ENCODE peak calls at places on chromosomes 1 and 21, in five cellular contexts. N is caudate nucleus, T is tibial artery, P is COR-L47, U is HL-60. B is an unnamed sample.

GRCh38 chr1:157700305-157700704 is 264 bp downstream of the FCRL3 start:
- DNase-seq in P (no peak), N (no peak), T (no peak), U (no peak), B (no peak)

GRCh38 chr1:9235123-9235513 is 544 bp downstream of the H6PD start:
- DNase-seq in N (no peak), U (no peak), P (peak), T (no peak), B (no peak)

GRCh38 chr1:67680486-67680885 is 4.5 kb upstream of the GADD45A start:
- DNase-seq in P (no peak), U (no peak), T (no peak), N (no peak), B (no peak)

GRCh38 chr21:43369124-43369523 is 57.8 kb downstream of the SIK1 start:
- DNase-seq in U (no peak), N (no peak), P (no peak), T (no peak), B (no peak)

GRCh38 chr1:153612111-153612754 is 704 bp downstream of the S100A16 start:
- DNase-seq in T (no peak), P (no peak), U (no peak), N (no peak), B (no peak)

GRCh38 chr1:208209896-208210589 is 34.1 kb downstream of the PLXNA2 start:
- DNase-seq in T (no peak), P (no peak), U (no peak), N (no peak), B (no peak)

GRCh38 chr1:51686450-51686849 is 69.6 kb downstream of the OSBPL9 start:
- DNase-seq in N (no peak), U (no peak), P (no peak), T (no peak), B (no peak)

GRCh38 chr1:17110555-17110926 is 8.7 kb downstream of the PADI2 start:
- DNase-seq in U (no peak), N (no peak), T (no peak), P (no peak), B (no peak)

GRCh38 chr1:2119886-2120285 is 69.7 kb downstream of the PRKCZ start:
- DNase-seq in P (no peak), U (no peak), T (no peak), N (no peak), B (no peak)

GRCh38 chr21:34701726-34702125 is 32.9 kb downstream of the CLIC6 start:
- DNase-seq in U (no peak), P (no peak), N (no peak), T (no peak), B (no peak)

GRCh38 chr1:222454196-222454595 is 93.7 kb downstream of the HHIPL2 start:
- DNase-seq in P (no peak), U (no peak), T (no peak), N (no peak), B (no peak)

GRCh38 chr1:177138347-177138746 is 26.2 kb downstream of the ASTN1 start:
- DNase-seq in N (no peak), U (no peak), P (no peak), T (no peak), B (no peak)

GRCh38 chr1:231951399-231951798 is 324.8 kb downstream of the DISC1 start:
- DNase-seq in N (no peak), U (no peak), T (no peak), P (no peak), B (no peak)

GRCh38 chr1:244171241-244171985 is 120.3 kb downstream of the ZBTB18 start:
- DNase-seq in T (no peak), U (no peak), P (no peak), N (peak), B (no peak)

GRCh38 chr1:89957063-89957462 is 37.8 kb upstream of the ZNF326 start:
- DNase-seq in U (no peak), T (no peak), P (no peak), N (no peak), B (no peak)

GRCh38 chr1:42282867-42283583 is 52.0 kb downstream of the FOXJ3 start:
- DNase-seq in N (no peak), U (no peak), T (no peak), P (no peak), B (peak)

GRCh38 chr1:28112388-28113311 is 24.2 kb upstream of the EYA3 start:
- DNase-seq in U (peak), N (no peak), P (no peak), T (peak), B (peak)

GRCh38 chr1:84847253-84848247 is 45.5 kb downstream of the LPAR3 start:
- DNase-seq in T (peak), N (no peak), P (peak), U (peak), B (no peak)

GRCh38 chr1:55402676-55403464 is 187.7 kb upstream of the USP24 start:
- DNase-seq in N (no peak), T (no peak), P (no peak), U (no peak), B (no peak)

GRCh38 chr1:183630748-183631147 is 4.8 kb downstream of the ARPC5 start:
- DNase-seq in P (no peak), N (no peak), T (no peak), U (no peak), B (no peak)

GRCh38 chr1:59116920-59117542 is 179.9 kb upstream of the FGGY start:
- DNase-seq in U (no peak), T (no peak), P (no peak), N (no peak), B (no peak)

GRCh38 chr1:156749429-156750118 is 1.9 kb downstream of the HDGF start:
- DNase-seq in U (peak), P (no peak), T (no peak), N (no peak), B (no peak)